ENCODE peak calls at places on chromosomes 2 and 18, in seven cellular contexts. J is foreskin fibroblast, Q is stomach, G is WTC11, A is upper lobe of right lung, S is right lobe of liver, B is osteocyte. Z is an unnamed sample.

GRCh38 chr2:207370646-207371045 is 159.1 kb upstream of the CREB1 start:
- DNase-seq in J (no peak), A (no peak), B (no peak), S (no peak), G (no peak), Q (no peak), Z (no peak)

GRCh38 chr2:77016964-77017363 is 505.2 kb downstream of the LRRTM4 start:
- DNase-seq in S (no peak), J (no peak), B (no peak), A (no peak), Q (no peak), G (no peak), Z (no peak)

GRCh38 chr2:236083934-236084333 is 84.3 kb downstream of the GBX2 start:
- DNase-seq in A (no peak), G (no peak), S (no peak), J (no peak), B (no peak), Q (no peak), Z (no peak)

GRCh38 chr2:234130734-234131133 is 80.2 kb downstream of the SPP2 start:
- DNase-seq in Q (no peak), B (no peak), S (no peak), G (no peak), A (no peak), J (no peak), Z (no peak)

GRCh38 chr18:57901819-57902600 is 98.9 kb upstream of the ATP8B1 start:
- DNase-seq in Q (peak), J (peak), G (no peak), S (no peak), B (no peak), A (no peak), Z (peak)

GRCh38 chr18:79786781-79787526 is 10.8 kb upstream of the KCNG2 start:
- DNase-seq in S (no peak), Q (no peak), A (peak), G (no peak), B (no peak), J (peak), Z (peak)

GRCh38 chr18:79590191-79591039 is 89.2 kb upstream of the CTDP1 start:
- DNase-seq in G (no peak), S (no peak), A (peak), Q (no peak), B (no peak), J (no peak), Z (no peak)

GRCh38 chr2:65049010-65049639 is 7.1 kb upstream of the CEP68 start:
- DNase-seq in B (no peak), A (no peak), G (peak), Q (no peak), S (no peak), J (no peak), Z (no peak)

GRCh38 chr2:19198376-19198775 is 160.0 kb downstream of the OSR1 start:
- DNase-seq in B (no peak), A (no peak), Q (no peak), S (no peak), G (no peak), J (peak), Z (no peak)

GRCh38 chr2:52877703-52878102 is 889.9 kb upstream of the CHAC2 start:
- DNase-seq in J (no peak), B (no peak), G (no peak), Q (no peak), S (no peak), A (no peak), Z (no peak)

GRCh38 chr2:636649-637405 is 40.4 kb downstream of the TMEM18 start:
- DNase-seq in B (no peak), S (peak), Q (peak), J (peak), G (peak), A (peak), Z (peak)

GRCh38 chr2:111121028-111121872 is 536 bp downstream of the BCL2L11 start:
- DNase-seq in B (peak), J (peak), G (peak), Q (peak), A (peak), S (peak), Z (peak)

GRCh38 chr2:177064417-177064816 is 148.2 kb upstream of the HNRNPA3 start:
- DNase-seq in B (no peak), A (no peak), S (no peak), Q (no peak), J (no peak), G (no peak), Z (no peak)

GRCh38 chr2:39606585-39606984 is 59.1 kb upstream of the TMEM178A start:
- DNase-seq in G (no peak), Q (no peak), B (no peak), A (no peak), S (no peak), J (no peak), Z (no peak)

GRCh38 chr2:70115646-70116442 is 28.6 kb downstream of the PCBP1 start:
- DNase-seq in Q (no peak), B (no peak), A (no peak), G (no peak), J (no peak), S (no peak), Z (no peak)

GRCh38 chr18:62183578-62184195 is 3.2 kb downstream of the PIGN start:
- DNase-seq in A (no peak), S (no peak), Q (no peak), J (peak), G (no peak), B (no peak), Z (peak)

GRCh38 chr2:641501-642430 is 35.4 kb downstream of the TMEM18 start:
- DNase-seq in B (peak), Q (no peak), J (no peak), A (no peak), S (no peak), G (no peak), Z (peak)

GRCh38 chr2:73075477-73076373 is 4.2 kb upstream of the SFXN5 start:
- DNase-seq in S (no peak), J (peak), G (no peak), Q (no peak), B (no peak), A (peak), Z (no peak)

GRCh38 chr2:225998125-225998524 is 598.6 kb downstream of the NYAP2 start:
- DNase-seq in J (peak), A (no peak), B (no peak), S (no peak), Q (no peak), G (no peak), Z (no peak)

GRCh38 chr18:64090876-64091275 is 58.0 kb downstream of the LINC00305 start:
- DNase-seq in B (no peak), G (no peak), J (no peak), Q (no peak), S (no peak), A (no peak), Z (no peak)

GRCh38 chr2:98471402-98472131 is 26.9 kb downstream of the INPP4A start:
- DNase-seq in Q (peak), S (no peak), B (no peak), J (no peak), G (no peak), A (no peak), Z (no peak)

GRCh38 chr2:119085613-119086012 is 72.9 kb downstream of the C1QL2 start:
- DNase-seq in A (no peak), B (no peak), J (no peak), G (no peak), S (no peak), Q (no peak), Z (no peak)

GRCh38 chr2:184551631-184552030 is 46.7 kb upstream of the ZNF804A start:
- DNase-seq in A (no peak), S (no peak), Q (no peak), J (no peak), B (no peak), G (no peak), Z (no peak)

GRCh38 chr2:121093735-121094520 is 191.1 kb downstream of the TFCP2L1 start:
- DNase-seq in G (no peak), B (no peak), S (no peak), Q (no peak), J (peak), A (no peak), Z (no peak)

GRCh38 chr2:120323214-120323613 is 22.7 kb upstream of the INHBB start:
- DNase-seq in G (no peak), J (peak), S (peak), A (no peak), B (no peak), Q (no peak), Z (peak)

GRCh38 chr2:171522057-171522803 is at the start of gene CYBRD1:
- DNase-seq in B (peak), J (peak), A (peak), G (peak), S (peak), Q (peak), Z (peak)

GRCh38 chr18:45830917-45831316 is 5.4 kb downstream of the SIGLEC15 start:
- DNase-seq in S (no peak), G (no peak), J (no peak), A (no peak), Q (no peak), B (no peak), Z (no peak)

GRCh38 chr2:85826990-85827878 is 61.6 kb downstream of the ST3GAL5 start:
- DNase-seq in Q (peak), J (peak), B (peak), G (peak), S (peak), A (peak), Z (peak)

GRCh38 chr2:234135750-234136221 is 85.3 kb downstream of the SPP2 start:
- DNase-seq in J (peak), B (peak), G (peak), A (peak), S (peak), Q (peak), Z (peak)

GRCh38 chr2:48265169-48266013 is 264.6 kb upstream of the STON1 start:
- DNase-seq in A (no peak), S (no peak), Q (no peak), J (no peak), G (no peak), B (no peak), Z (no peak)

GRCh38 chr18:24727685-24728084 is 267.2 kb downstream of the HRH4 start:
- DNase-seq in B (peak), J (no peak), A (no peak), Q (no peak), G (peak), S (no peak), Z (no peak)

GRCh38 chr18:42001801-42002200 is 46.8 kb downstream of the PIK3C3 start:
- DNase-seq in B (no peak), A (no peak), G (no peak), J (no peak), Q (no peak), S (no peak), Z (no peak)

GRCh38 chr18:49811151-49811938 is 2.0 kb downstream of the ACAA2 start:
- DNase-seq in B (no peak), Q (no peak), S (no peak), G (no peak), A (no peak), J (no peak), Z (no peak)

GRCh38 chr2:227932403-227932802 is 61.0 kb downstream of the DAW1 start:
- DNase-seq in J (no peak), A (no peak), Q (no peak), G (no peak), B (no peak), S (no peak), Z (no peak)
- TF ChIP-seq CTCF in J (no peak), A (no peak), Q (no peak), G (no peak), B (no peak), S (no peak), Z (no peak)

GRCh38 chr2:211479496-211480150 is 923.2 kb downstream of the CPS1 start:
- DNase-seq in A (no peak), S (no peak), G (no peak), B (no peak), Q (no peak), J (no peak), Z (no peak)

GRCh38 chr2:211473116-211473515 is 916.7 kb downstream of the CPS1 start:
- DNase-seq in B (no peak), S (no peak), J (no peak), G (no peak), Q (no peak), A (no peak), Z (no peak)

GRCh38 chr2:211477537-211478275 is 921.3 kb downstream of the CPS1 start:
- DNase-seq in Q (no peak), S (no peak), G (no peak), A (no peak), B (no peak), J (no peak), Z (no peak)
- TF ChIP-seq CTCF in Q (no peak), S (no peak), G (no peak), A (no peak), B (no peak), J (no peak), Z (no peak)

GRCh38 chr18:7196421-7196820 is 34.5 kb upstream of the LRRC30 start:
- DNase-seq in J (no peak), Q (no peak), B (no peak), A (no peak), G (no peak), S (no peak), Z (peak)
- TF ChIP-seq CTCF in J (no peak), Q (no peak), B (no peak), A (no peak), G (no peak), S (no peak), Z (no peak)

GRCh38 chr18:4352746-4353522 is 102.2 kb downstream of the DLGAP1 start:
- DNase-seq in B (no peak), S (no peak), Q (no peak), J (no peak), A (no peak), G (no peak), Z (no peak)

GRCh38 chr18:4358618-4359017 is 96.5 kb downstream of the DLGAP1 start:
- DNase-seq in J (no peak), S (no peak), Q (no peak), B (no peak), G (peak), A (no peak), Z (no peak)

GRCh38 chr18:4360221-4360715 is 94.8 kb downstream of the DLGAP1 start:
- DNase-seq in J (no peak), Q (no peak), S (no peak), A (no peak), G (no peak), B (no peak), Z (no peak)

GRCh38 chr18:4353853-4354418 is 101.2 kb downstream of the DLGAP1 start:
- DNase-seq in B (no peak), S (no peak), A (no peak), G (no peak), J (no peak), Q (no peak), Z (no peak)

DNA sequence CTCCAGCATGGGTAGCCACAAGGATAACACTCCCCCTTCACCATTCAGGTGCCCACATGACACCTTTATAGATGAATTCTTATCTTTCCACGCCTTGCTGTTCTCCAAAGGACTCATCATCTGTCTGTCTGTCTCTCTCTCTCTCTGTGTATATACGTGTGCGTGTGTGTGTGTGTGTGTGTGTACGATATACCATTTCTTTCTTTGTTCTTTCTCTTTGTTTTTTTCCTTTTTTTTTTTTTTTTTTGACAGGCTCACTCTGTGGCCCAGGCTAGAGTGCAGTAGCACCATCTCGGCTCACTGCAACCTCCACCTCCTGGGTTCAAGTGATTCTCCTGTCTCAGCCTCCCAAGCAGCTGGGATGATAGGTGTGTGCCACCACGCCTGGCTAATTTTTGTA is 98.2 kb downstream of the DLGAP1 start:
- DNase-seq in Q (no peak), S (no peak), B (no peak), A (no peak), G (no peak), J (no peak), Z (no peak)
- TF ChIP-seq CTCF in Q (no peak), S (no peak), B (no peak), A (no peak), G (no peak), J (no peak), Z (no peak)

GRCh38 chr2:62465741-62466500 is 40.1 kb downstream of the TMEM17 start:
- DNase-seq in Q (no peak), J (peak), A (no peak), B (no peak), G (no peak), S (no peak), Z (no peak)
- TF ChIP-seq CTCF in Q (no peak), J (no peak), A (no peak), B (no peak), G (no peak), S (no peak), Z (no peak)

GRCh38 chr2:240557101-240557751 is 562 bp downstream of the ANKMY1 start:
- DNase-seq in B (no peak), S (no peak), A (no peak), J (peak), Q (no peak), G (no peak), Z (no peak)
- TF ChIP-seq CTCF in B (no peak), S (no peak), A (no peak), J (no peak), Q (no peak), G (no peak), Z (no peak)

GRCh38 chr2:11833601-11834000 is 87.2 kb downstream of the LPIN1 start:
- DNase-seq in A (no peak), Q (no peak), G (no peak), J (peak), S (no peak), B (no peak), Z (no peak)

GRCh38 chr2:11837875-11838734 is 91.7 kb downstream of the LPIN1 start:
- DNase-seq in B (no peak), J (no peak), A (no peak), S (no peak), Q (no peak), G (no peak), Z (no peak)

GRCh38 chr2:11832531-11832930 is 86.1 kb downstream of the LPIN1 start:
- DNase-seq in B (no peak), J (no peak), A (no peak), G (no peak), S (no peak), Q (no peak), Z (no peak)

GRCh38 chr2:11836647-11837219 is 90.3 kb downstream of the LPIN1 start:
- DNase-seq in A (no peak), Q (no peak), J (no peak), S (no peak), G (no peak), B (no peak), Z (no peak)

GRCh38 chr2:11835403-11835802 is 89.0 kb downstream of the LPIN1 start:
- DNase-seq in G (no peak), B (no peak), Q (no peak), A (no peak), S (no peak), J (peak), Z (peak)
- TF ChIP-seq CTCF in G (no peak), B (peak), Q (no peak), A (no peak), S (no peak), J (no peak), Z (peak)

GRCh38 chr2:104444392-104444791 is 409.5 kb upstream of the POU3F3 start:
- DNase-seq in Q (no peak), A (no peak), B (no peak), S (no peak), J (no peak), G (no peak), Z (peak)

GRCh38 chr2:104444840-104445239 is 409.1 kb upstream of the POU3F3 start:
- DNase-seq in G (no peak), S (no peak), A (no peak), Q (no peak), J (no peak), B (no peak), Z (no peak)

GRCh38 chr2:104448661-104449410 is 405.1 kb upstream of the POU3F3 start:
- DNase-seq in G (no peak), S (no peak), Q (no peak), B (no peak), A (no peak), J (no peak), Z (no peak)

GRCh38 chr2:104452558-104452957 is 401.4 kb upstream of the POU3F3 start:
- DNase-seq in S (no peak), A (no peak), J (no peak), Q (no peak), G (no peak), B (no peak), Z (no peak)

GRCh38 chr2:104447831-104448434 is 406.0 kb upstream of the POU3F3 start:
- DNase-seq in S (no peak), G (no peak), J (no peak), B (no peak), A (no peak), Q (no peak), Z (peak)
- TF ChIP-seq CTCF in S (peak), G (no peak), J (no peak), B (peak), A (peak), Q (no peak), Z (peak)

GRCh38 chr2:10186868-10187535 is 64.5 kb downstream of the RRM2 start:
- DNase-seq in Q (no peak), J (no peak), A (no peak), S (no peak), G (no peak), B (no peak), Z (no peak)

GRCh38 chr2:10190255-10190654 is 67.7 kb downstream of the RRM2 start:
- DNase-seq in G (no peak), Q (no peak), J (no peak), B (no peak), A (no peak), S (no peak), Z (no peak)

GRCh38 chr2:10188729-10189305 is 66.3 kb downstream of the RRM2 start:
- DNase-seq in B (no peak), A (no peak), S (no peak), G (no peak), Q (no peak), J (no peak), Z (no peak)

GRCh38 chr2:10187661-10188060 is 65.1 kb downstream of the RRM2 start:
- DNase-seq in S (no peak), J (no peak), A (no peak), Q (no peak), G (no peak), B (no peak), Z (no peak)

GRCh38 chr2:10188211-10188610 is 65.7 kb downstream of the RRM2 start:
- DNase-seq in S (no peak), J (peak), G (no peak), B (no peak), Q (peak), A (no peak), Z (peak)
- TF ChIP-seq CTCF in S (peak), J (peak), G (peak), B (peak), Q (no peak), A (peak), Z (peak)

Z was measured in MCF 10A.